ENCODE peak calls at places on chromosome 4, in ten cellular contexts. E is pancreas, L is neural progenitor cell, W is HCT116, G is sigmoid colon, P is fibroblast of lung, Q is heart left ventricle, V is GM23338, F is lung, H is left ventricle myocardium inferior. J is an unnamed sample.

GRCh38 chr4:114237997-114238396 is 258.6 kb upstream of the ARSJ start:
- DNase-seq in E (no peak), F (no peak), P (no peak), G (no peak), V (no peak), L (no peak), H (no peak), Q (no peak), W (no peak), J (no peak)

GRCh38 chr4:113209652-113210320 is 160.3 kb downstream of the ANK2 start:
- DNase-seq in P (no peak), H (no peak), L (no peak), E (no peak), Q (no peak), F (no peak), W (no peak), V (peak; percentile 55), G (no peak), J (no peak)

GRCh38 chr4:165355900-165356300 is 22.9 kb upstream of the CPE start:
- DNase-seq in G (no peak), W (peak; percentile 59), Q (no peak), L (peak; percentile 78), V (peak; percentile 82), E (no peak), F (no peak), H (no peak), P (peak; percentile 63), J (peak; percentile 55)

GRCh38 chr4:108683479-108683878 is 33.1 kb downstream of the OSTC start:
- DNase-seq in L (peak; percentile 40), P (peak; percentile 51), V (peak; percentile 60), H (no peak), E (no peak), Q (no peak), F (no peak), W (peak; percentile 15), G (no peak), J (peak; percentile 52)

GRCh38 chr4:88195666-88196365 is 37.4 kb upstream of the ABCG2 start:
- DNase-seq in L (peak; percentile 4), H (no peak), G (no peak), E (no peak), Q (no peak), W (no peak), V (peak; percentile 73), F (no peak), P (no peak), J (no peak)

GRCh38 chr4:153244969-153245368 is 40.7 kb downstream of the TRIM2 start:
- DNase-seq in V (no peak), L (no peak), F (no peak), E (no peak), Q (no peak), G (no peak), P (no peak), H (no peak), W (no peak), J (no peak)

GRCh38 chr4:104123021-104123420 is 371.7 kb downstream of the CXXC4 start:
- DNase-seq in Q (no peak), H (no peak), L (no peak), E (no peak), F (no peak), V (no peak), G (no peak), P (no peak), W (no peak), J (no peak)

GRCh38 chr4:186027405-186027804 is 41.6 kb upstream of the TLR3 start:
- DNase-seq in G (no peak), H (no peak), L (no peak), W (no peak), E (no peak), V (no peak), P (no peak), Q (no peak), F (no peak), J (peak; percentile 75)

DNA sequence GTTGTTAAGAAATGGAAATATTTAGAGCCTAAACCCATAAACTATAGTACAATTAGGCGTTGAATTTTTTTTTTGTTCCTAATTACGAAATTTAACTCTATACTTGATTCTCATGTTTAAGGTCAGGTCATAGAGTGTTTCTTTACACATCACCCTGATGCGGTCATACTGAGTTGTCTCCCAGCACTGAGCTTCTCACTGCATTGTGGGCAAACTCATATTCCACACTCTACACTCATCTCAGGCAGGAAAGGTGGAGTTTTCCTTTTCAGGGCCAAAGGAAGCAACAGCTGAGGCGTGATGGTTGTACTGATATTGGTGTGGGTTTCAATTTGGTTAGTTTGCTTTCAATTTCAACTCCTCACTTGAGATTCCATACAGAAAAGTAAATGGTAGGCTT is 75.4 kb downstream of the FAT4 start:
- DNase-seq in G (no peak), Q (no peak), V (no peak), L (no peak), H (no peak), F (no peak), E (no peak), W (no peak), P (peak; percentile 85), J (peak; percentile 86)
- H3K4me3 ChIP-seq in G (no peak overlapping the region), Q (no peak overlapping the region), V (no peak overlapping the region), L (no peak overlapping the region), H (peak overlapping the region; percentile 28), F (no peak overlapping the region), E (no peak overlapping the region), W (no peak overlapping the region), P (no peak overlapping the region), J (no peak overlapping the region)

GRCh38 chr4:182807346-182807745 is 109.8 kb downstream of the DCTD start:
- DNase-seq in W (no peak), V (peak; percentile 33), L (no peak), Q (no peak), P (no peak), G (no peak), H (no peak), E (no peak), F (no peak), J (no peak)

GRCh38 chr4:182808673-182809416 is 108.3 kb downstream of the DCTD start:
- DNase-seq in L (no peak), P (no peak), Q (no peak), H (no peak), F (no peak), G (no peak), V (no peak), W (no peak), E (no peak), J (peak; percentile 34)

GRCh38 chr4:182810103-182810605 is 107.0 kb downstream of the DCTD start:
- DNase-seq in V (no peak), F (no peak), E (no peak), G (no peak), P (no peak), W (no peak), Q (no peak), H (no peak), L (no peak), J (no peak)

GRCh38 chr4:182807841-182808548 is 109.2 kb downstream of the DCTD start:
- DNase-seq in G (no peak), W (no peak), P (no peak), V (peak; percentile 64), L (no peak), Q (peak; percentile 59), E (no peak), H (no peak), F (no peak), J (no peak)

DNA sequence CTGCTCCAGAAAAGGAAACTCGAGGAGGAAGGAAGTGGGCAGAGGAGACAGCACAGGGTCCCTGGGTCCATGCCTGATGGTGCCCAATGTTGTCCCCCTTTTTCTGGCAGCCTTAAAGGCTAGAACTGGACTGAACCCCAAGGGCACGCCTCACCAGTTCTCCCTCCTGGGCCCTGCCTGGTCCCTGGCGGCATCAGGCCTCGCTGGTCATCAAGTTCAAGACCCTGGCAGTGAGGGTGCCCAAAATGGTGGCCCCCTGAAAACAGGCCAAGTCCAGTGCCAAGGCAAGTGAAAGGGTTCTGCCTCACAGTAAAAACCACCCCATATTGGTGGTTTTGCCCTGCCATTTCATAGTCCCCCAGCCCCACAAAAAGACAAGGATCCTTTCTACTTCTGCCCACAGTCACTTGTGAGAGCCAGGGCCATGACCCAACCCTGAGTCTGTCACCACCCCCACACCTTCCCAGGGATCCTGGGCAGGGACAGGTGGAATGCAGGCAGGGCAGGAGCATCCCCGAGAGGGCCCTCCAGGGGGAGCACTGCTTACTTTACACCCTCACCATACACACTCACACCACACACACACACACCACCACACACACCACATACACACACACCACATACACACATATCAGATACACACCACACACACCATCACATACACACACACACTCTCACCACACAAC is 107.6 kb downstream of the DCTD start:
- DNase-seq in E (no peak), F (no peak), Q (no peak), P (no peak), H (no peak), W (peak; percentile 18), G (no peak), L (no peak), V (peak; percentile 57), J (no peak)
- TF ChIP-seq CTCF in E (no peak), F (no peak), Q (no peak), P (no peak), H (no peak), W (peak; percentile 45), G (no peak), L (peak; percentile 16), V (peak; percentile 48), J (peak; percentile 54)

DNA sequence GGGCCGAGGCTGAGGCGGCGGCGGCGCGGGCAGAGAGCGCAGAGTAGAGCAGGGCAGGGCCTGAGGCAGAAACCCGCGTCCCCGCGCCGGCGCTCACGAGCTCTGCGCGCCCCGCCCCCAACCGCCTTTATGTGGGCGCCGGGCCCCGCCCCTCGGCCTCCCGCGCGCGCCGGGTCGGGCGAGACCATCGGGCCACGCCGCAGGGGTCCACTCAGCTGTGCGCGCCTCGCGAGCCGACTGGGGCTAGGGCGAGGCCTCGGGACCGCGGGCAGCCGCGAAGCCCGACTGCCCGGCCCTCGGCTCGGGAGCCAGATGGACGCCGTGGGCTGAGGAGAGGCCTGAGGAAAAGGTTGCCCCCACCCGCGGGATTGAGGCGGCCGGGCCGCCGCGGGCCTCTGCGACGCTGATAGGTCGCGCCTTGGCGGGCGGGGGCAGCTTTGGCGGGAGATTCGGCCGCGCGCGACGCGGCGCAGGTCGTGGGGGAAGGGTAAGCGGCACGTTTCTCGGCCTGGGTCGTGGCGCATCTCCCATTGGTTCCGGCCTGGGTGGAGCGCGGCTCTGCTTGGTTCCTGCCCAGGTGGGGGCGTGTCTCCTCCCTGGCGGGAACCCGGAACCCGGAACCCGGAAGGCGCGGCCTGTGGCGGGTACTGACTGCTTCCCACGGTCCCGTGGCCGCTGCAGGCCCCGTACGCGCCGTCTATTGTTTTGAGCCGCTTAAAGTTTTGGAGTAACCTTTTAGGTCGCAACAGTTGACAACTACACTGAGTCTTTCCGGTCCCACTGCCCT is at the start of gene SLBP:
- DNase-seq in L (peak; percentile 94), Q (peak; percentile 98), V (peak; percentile 94), F (peak; percentile 98), E (peak; percentile 99), W (peak; percentile 93), H (peak; percentile 95), P (peak; percentile 89), G (peak; percentile 98), J (peak; percentile 85)
- H3K36me3 ChIP-seq in L (no peaks in the 10 kb centered on the region), Q (no peaks in the 10 kb centered on the region), V (peaks cover 4% of the 10 kb centered on the region), F (no peaks in the 10 kb centered on the region), E (no peaks in the 10 kb centered on the region), W (peaks cover 2% of the 10 kb centered on the region), H (peaks cover 10% of the 10 kb centered on the region), P (peaks cover 7% of the 10 kb centered on the region), G (peaks cover 6% of the 10 kb centered on the region), J (peaks cover 2% of the 10 kb centered on the region)

GRCh38 chr4:30725562-30725961 is 5.4 kb downstream of the PCDH7 start:
- DNase-seq in E (no peak), F (no peak), H (no peak), W (no peak), G (no peak), P (peak; percentile 29), V (no peak), Q (no peak), L (no peak), J (no peak)

GRCh38 chr4:30726090-30726668 is 6.0 kb downstream of the PCDH7 start:
- DNase-seq in H (no peak), V (no peak), W (no peak), F (no peak), P (peak; percentile 39), Q (no peak), L (no peak), E (no peak), G (no peak), J (no peak)

GRCh38 chr4:30728291-30728690 is 8.1 kb downstream of the PCDH7 start:
- DNase-seq in E (no peak), F (no peak), V (no peak), H (no peak), W (no peak), L (no peak), Q (no peak), G (no peak), P (peak; percentile 69), J (no peak)

GRCh38 chr4:30724217-30724616 is 4.0 kb downstream of the PCDH7 start:
- DNase-seq in P (peak; percentile 29), V (no peak), F (no peak), H (no peak), E (no peak), G (no peak), W (no peak), L (no peak), Q (no peak), J (no peak)

DNA sequence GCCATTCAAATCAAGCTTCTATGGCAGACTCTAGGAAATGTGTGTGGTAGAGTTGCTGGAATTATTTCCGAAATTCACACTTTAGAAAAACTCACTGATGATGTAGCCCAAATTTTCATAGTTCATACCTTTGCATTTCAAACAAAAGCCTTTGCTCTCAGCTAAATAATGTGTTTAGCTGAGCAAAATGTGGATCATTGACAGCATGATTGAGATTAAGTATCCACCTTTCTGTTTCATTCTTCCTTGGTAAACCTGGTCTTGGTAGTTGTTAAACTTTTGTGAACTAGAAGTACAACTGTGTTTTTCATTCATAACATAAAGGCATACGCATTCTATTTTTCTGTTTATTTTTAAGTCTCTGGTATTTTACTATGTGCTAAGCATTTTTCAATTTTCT is 7.2 kb downstream of the PCDH7 start:
- DNase-seq in H (no peak), F (no peak), P (peak; percentile 6), W (no peak), V (no peak), G (no peak), Q (no peak), L (no peak), E (no peak), J (no peak)
- H3K4me3 ChIP-seq in H (peak overlapping the region; percentile 77), F (no peak overlapping the region), P (no peak overlapping the region), W (no peak overlapping the region), V (no peak overlapping the region), G (peak overlapping the region; percentile 88), Q (no peak overlapping the region), L (no peak overlapping the region), E (no peak overlapping the region), J (no peak overlapping the region)